ENCODE peak calls at places on chromosomes 1 and 21, in five cellular contexts. T, K, C, X and V are unnamed samples. For H3K4me1, the result is how much of the 10 kb centered on the place peaks cover.

GRCh38 chr1:52239708-52240001 is 97.8 kb downstream of the ZFYVE9 start:
- DNase-seq in T (no peak), K (no peak), C (no peak), X (no peak), V (no peak)

GRCh38 chr1:117059334-117059677 is 820 bp upstream of the TTF2 start:
- DNase-seq in T (no peak), K (no peak), C (peak), X (no peak), V (peak)

GRCh38 chr1:201614262-201615015 is 75.5 kb downstream of the NAV1 start:
- DNase-seq in T (peak), K (peak), C (no peak), X (no peak), V (no peak)

GRCh38 chr21:18887922-18888602 is 484.5 kb upstream of the TMPRSS15 start:
- DNase-seq in T (no peak), K (no peak), C (no peak), X (no peak), V (no peak)

GRCh38 chr1:218475275-218475674 is 130.1 kb downstream of the TGFB2 start:
- DNase-seq in T (peak), K (no peak), C (no peak), X (no peak), V (no peak)

GRCh38 chr1:145916745-145917144 is 1.8 kb downstream of the PEX11B start:
- DNase-seq in T (peak), K (no peak), C (no peak), X (no peak), V (no peak)

GRCh38 chr1:34050711-34051485 is 114.1 kb downstream of the CSMD2 start:
- DNase-seq in T (no peak), K (no peak), C (no peak), X (no peak), V (no peak)

GRCh38 chr1:167168424-167168823 is 52.3 kb upstream of the POU2F1 start:
- DNase-seq in T (no peak), K (no peak), C (no peak), X (no peak), V (no peak)

GRCh38 chr1:94006604-94007003 is 97.4 kb upstream of the GCLM start:
- DNase-seq in T (no peak), K (no peak), C (no peak), X (no peak), V (no peak)

GRCh38 chr1:150484431-150484830 is 2.8 kb upstream of the TARS2 start:
- DNase-seq in T (peak), K (no peak), C (no peak), X (no peak), V (no peak)

GRCh38 chr1:200731654-200732332 is 6.9 kb upstream of the CAMSAP2 start:
- DNase-seq in T (no peak), K (no peak), C (no peak), X (no peak), V (no peak)

GRCh38 chr1:221961532-221962292 is 219.8 kb upstream of the DUSP10 start:
- DNase-seq in T (peak), K (no peak), C (no peak), X (no peak), V (no peak)

GRCh38 chr1:35650416-35650815 is 9.1 kb upstream of the PSMB2 start:
- DNase-seq in T (no peak), K (no peak), C (no peak), X (no peak), V (no peak)

GRCh38 chr1:113780363-113781146 is 21.3 kb upstream of the PHTF1 start:
- DNase-seq in T (peak), K (no peak), C (no peak), X (no peak), V (peak)

GRCh38 chr1:162823231-162823630 is 32.7 kb downstream of the HSD17B7 start:
- DNase-seq in T (no peak), K (no peak), C (no peak), X (no peak), V (no peak)

GRCh38 chr1:22414244-22414751 is 37.4 kb upstream of the ZBTB40 start:
- DNase-seq in T (peak), K (no peak), C (peak), X (no peak), V (no peak)

GRCh38 chr1:2969870-2970291 is 51.4 kb upstream of the ACTRT2 start:
- DNase-seq in T (no peak), K (no peak), C (no peak), X (peak), V (no peak)

GRCh38 chr21:29181799-29182470 is 51.5 kb downstream of the MAP3K7CL start:
- DNase-seq in T (peak), K (no peak), C (no peak), X (no peak), V (no peak)

GRCh38 chr1:33863779-33864178 is at the start of gene HMGB4:
- DNase-seq in T (no peak), K (no peak), C (no peak), X (no peak), V (no peak)

GRCh38 chr1:53108646-53109580 is 33.5 kb downstream of the SLC1A7 start:
- DNase-seq in T (peak), K (no peak), C (no peak), X (no peak), V (no peak)

GRCh38 chr1:1344672-1345361 is 4.4 kb downstream of the DVL1 start:
- DNase-seq in T (peak), K (no peak), C (no peak), X (no peak), V (no peak)

GRCh38 chr1:79364896-79365295 is 358.4 kb upstream of the ADGRL4 start:
- DNase-seq in T (peak), K (no peak), C (no peak), X (no peak), V (no peak)

GRCh38 chr1:211732276-211732571 is 56.8 kb upstream of the NEK2 start:
- DNase-seq in T (no peak), K (no peak), C (no peak), X (no peak), V (no peak)

GRCh38 chr1:85328713-85329376 is 52.4 kb upstream of the BCL10 start:
- DNase-seq in T (peak), K (peak), C (no peak), X (no peak), V (no peak)

GRCh38 chr1:224226849-224227502 is 43.9 kb downstream of the DEGS1 start:
- DNase-seq in T (no peak), K (no peak), C (no peak), X (no peak), V (no peak)

GRCh38 chr1:12407050-12407961 is 177.5 kb downstream of the VPS13D start:
- DNase-seq in T (peak), K (no peak), C (peak), X (no peak), V (peak)

GRCh38 chr1:185520188-185520935 is 203.3 kb upstream of the IVNS1ABP start:
- DNase-seq in T (no peak), K (no peak), C (no peak), X (no peak), V (no peak)

GRCh38 chr1:201769966-201770365 is 59.0 kb upstream of the IPO9 start:
- DNase-seq in T (peak), K (no peak), C (no peak), X (peak), V (no peak)

GRCh38 chr21:42986125-42986783 is 11.9 kb downstream of the PKNOX1 start:
- DNase-seq in T (no peak), K (no peak), C (no peak), X (no peak), V (no peak)

GRCh38 chr1:244854865-244855578 is 9.3 kb downstream of the HNRNPU start:
- DNase-seq in T (no peak), K (no peak), C (no peak), X (no peak), V (no peak)
- H3K4me1 ChIP-seq in T (under half), K (under half), C (under half), X (half or more), V (half or more)

GRCh38 chr1:39224295-39224829 is 19.9 kb downstream of the MACF1 start:
- DNase-seq in T (peak), K (no peak), C (no peak), X (no peak), V (no peak)

GRCh38 chr1:39229504-39229903 is 25.0 kb downstream of the MACF1 start:
- DNase-seq in T (no peak), K (no peak), C (no peak), X (no peak), V (no peak)

GRCh38 chr1:39230261-39231190 is 26.0 kb downstream of the MACF1 start:
- DNase-seq in T (no peak), K (no peak), C (no peak), X (no peak), V (peak)

GRCh38 chr1:39228263-39228662 is 23.8 kb downstream of the MACF1 start:
- DNase-seq in T (no peak), K (no peak), C (no peak), X (no peak), V (no peak)

DNA sequence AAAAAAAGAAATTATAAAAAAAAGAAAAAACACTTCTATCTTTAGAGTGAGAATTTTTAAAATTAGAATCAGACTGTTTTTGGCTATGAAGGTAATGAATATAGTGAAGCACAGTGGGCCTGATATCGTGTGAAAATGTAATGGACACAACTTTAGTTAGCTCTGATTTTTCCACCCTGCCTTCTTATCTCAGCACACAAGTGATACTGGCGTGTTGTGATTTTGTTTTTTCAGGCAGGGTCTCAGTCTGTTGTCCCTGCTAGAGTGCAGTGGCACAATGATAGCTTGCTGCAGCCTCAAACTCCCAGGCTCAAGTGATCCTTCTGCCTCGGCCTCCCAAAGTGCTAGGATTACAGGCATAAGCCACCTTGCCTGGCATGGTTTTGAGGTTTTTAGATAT is 22.3 kb downstream of the MACF1 start:
- DNase-seq in T (no peak), K (no peak), C (no peak), X (no peak), V (no peak)
- H3K4me1 ChIP-seq in T (under half), K (under half), C (under half), X (under half), V (half or more)

GRCh38 chr1:226736908-226737818 is 1.9 kb downstream of the ITPKB start:
- DNase-seq in T (peak), K (peak), C (peak), X (peak), V (no peak)

GRCh38 chr1:226739696-226740065 is 599 bp upstream of the ITPKB start:
- DNase-seq in T (no peak), K (no peak), C (no peak), X (no peak), V (no peak)

GRCh38 chr1:226738995-226739695 is at the start of gene ITPKB:
- DNase-seq in T (peak), K (no peak), C (peak), X (no peak), V (peak)

GRCh38 chr1:226737819-226738420 is 1.2 kb downstream of the ITPKB start:
- DNase-seq in T (peak), K (peak), C (peak), X (peak), V (no peak)

GRCh38 chr1:226738421-226738994 is 574 bp downstream of the ITPKB start:
- DNase-seq in T (peak), K (no peak), C (peak), X (no peak), V (no peak)
- H3K4me1 ChIP-seq in T (under half), K (under half), C (under half), X (under half), V (under half)

DNA sequence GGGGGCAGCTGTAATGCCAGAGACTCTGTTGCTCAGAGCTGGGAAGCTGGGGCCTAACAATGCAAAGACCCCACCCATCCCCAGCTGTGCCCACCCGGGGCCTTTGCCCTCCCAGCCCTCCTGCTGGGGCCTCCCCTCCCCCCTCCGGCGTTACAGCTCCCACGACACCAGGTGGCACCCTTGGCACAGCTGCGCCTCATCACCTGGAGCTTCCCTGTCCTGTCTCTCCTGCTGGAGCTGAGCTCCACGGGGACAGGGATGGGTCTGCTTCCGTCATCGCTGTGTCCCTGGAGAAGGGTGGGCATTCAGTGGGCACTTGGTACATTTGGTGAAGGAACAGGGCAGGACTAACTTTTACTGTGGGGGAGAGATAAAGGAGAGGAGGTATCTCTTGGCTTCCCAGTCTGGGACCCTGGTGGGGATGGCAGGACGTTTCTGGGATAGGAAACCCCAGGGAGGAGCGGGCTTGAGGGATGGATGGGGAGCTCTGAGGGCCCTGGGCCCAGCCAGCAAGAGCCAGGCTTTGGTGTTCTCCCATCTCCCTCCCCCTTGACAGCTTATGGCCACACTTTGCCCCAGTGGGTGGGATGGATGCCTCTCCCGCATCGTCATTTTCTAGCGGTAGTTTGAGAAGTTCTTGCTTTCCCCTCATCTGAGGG is 453.2 kb downstream of the PTPRU start:
- DNase-seq in T (no peak), K (no peak), C (no peak), X (peak), V (no peak)
- H3K4me1 ChIP-seq in T (under half), K (under half), C (under half), X (under half), V (under half)

GRCh38 chr1:174875306-174875705 is 124.4 kb upstream of the CACYBP start:
- DNase-seq in T (no peak), K (no peak), C (peak), X (no peak), V (peak)
- H3K4me1 ChIP-seq in T (under half), K (under half), C (under half), X (under half), V (under half)

DNA sequence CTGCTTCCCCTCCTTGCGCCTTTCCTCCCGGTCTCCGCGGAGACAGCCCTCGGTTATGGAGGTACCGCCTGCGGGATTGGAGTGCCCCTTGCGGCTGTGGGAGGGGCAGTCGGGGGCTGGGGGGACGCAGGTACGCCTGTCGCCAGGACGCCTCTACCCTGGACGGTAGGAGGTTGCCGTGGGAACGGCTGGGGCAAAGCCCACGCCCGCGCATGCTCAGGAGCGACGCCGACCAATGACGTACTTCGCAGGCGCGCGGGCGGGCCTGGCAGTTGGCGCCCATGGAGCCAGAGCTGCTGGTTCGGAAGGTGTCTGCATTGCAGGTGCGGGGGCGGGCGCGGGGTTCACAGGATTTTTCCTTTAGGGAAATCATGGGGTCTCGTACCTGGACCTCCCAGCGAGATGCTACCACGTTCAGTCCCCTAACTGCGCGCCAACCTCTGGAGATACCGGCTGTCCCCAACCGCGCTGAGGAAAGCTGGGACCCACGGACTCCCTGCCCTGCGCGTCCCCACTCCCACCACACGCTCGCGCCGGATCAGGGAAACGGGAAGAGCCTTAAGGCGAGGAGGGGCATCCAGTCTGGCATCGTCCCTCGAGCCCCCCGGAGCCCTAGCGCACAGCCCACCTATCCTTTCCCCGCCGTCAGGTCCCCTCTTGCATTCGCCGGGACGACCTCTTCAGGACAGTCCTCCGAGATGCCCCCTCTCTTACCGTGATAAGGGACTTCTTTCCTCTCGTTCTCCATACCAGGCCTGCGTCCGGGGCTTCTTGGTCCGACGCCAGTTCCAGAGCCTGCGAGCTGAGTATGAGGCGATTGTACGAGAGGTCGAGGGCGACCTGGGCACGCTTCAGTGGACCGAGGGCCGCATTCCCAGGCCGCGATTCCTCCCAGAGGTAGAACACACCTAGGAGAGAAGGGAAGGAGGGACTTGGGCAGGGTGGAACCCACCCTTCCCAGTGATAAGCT is at the start of gene IQCC:
- DNase-seq in T (peak), K (peak), C (peak), X (peak), V (peak)
- H3K4me1 ChIP-seq in T (under half), K (under half), C (under half), X (under half), V (under half)

DNA sequence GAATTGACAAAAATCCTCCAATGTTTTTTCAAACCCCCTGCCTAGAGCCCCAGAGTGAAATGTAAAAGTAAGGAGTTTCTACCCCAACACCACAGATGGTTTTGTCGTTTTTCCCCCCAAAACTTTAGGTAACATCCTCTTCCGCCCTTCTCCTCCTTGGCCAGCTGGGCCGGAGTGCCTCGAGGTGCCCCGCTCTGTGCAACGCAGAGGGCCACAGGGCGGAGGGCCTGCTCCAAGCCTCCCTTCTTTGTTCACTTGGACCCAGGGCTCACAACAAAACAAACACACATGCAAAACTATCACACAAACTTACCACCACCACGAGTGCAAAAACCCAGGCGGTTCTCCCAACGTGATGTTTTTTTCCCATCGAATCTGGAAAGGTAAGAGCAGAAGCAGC is 1.9 kb downstream of the SSBP3 start:
- DNase-seq in T (no peak), K (no peak), C (no peak), X (no peak), V (no peak)
- H3K4me1 ChIP-seq in T (under half), K (under half), C (under half), X (half or more), V (under half)